ENCODE peak calls at places on chromosomes 3 and 15, in ten cellular contexts. I is DND-41, N is skeletal muscle cell, T is mucosa of descending colon, F is H7, Q is left ventricle myocardium inferior, C is AG10803, R is esophagus squamous epithelium, P is mammary epithelial cell, S is HFF-Myc. X is an unnamed sample.

GRCh38 chr3:148748323-148748722 is 50.6 kb downstream of the AGTR1 start:
- DNase-seq in I (no peak), N (no peak), T (no peak), F (no peak), Q (no peak), C (no peak), R (no peak), P (no peak), S (no peak), X (no peak)

GRCh38 chr3:16484216-16484615 is 29.3 kb downstream of the RFTN1 start:
- DNase-seq in I (no peak), N (peak), T (no peak), F (no peak), Q (no peak), C (peak), R (no peak), P (no peak), S (peak), X (no peak)

GRCh38 chr3:50264389-50264963 is 4.5 kb upstream of the SEMA3B start:
- DNase-seq in I (no peak), N (peak), T (peak), F (peak), Q (peak), C (peak), R (no peak), P (no peak), S (peak), X (no peak)

GRCh38 chr3:64799606-64800005 is 111.8 kb upstream of the ADAMTS9 start:
- DNase-seq in I (no peak), N (no peak), T (no peak), F (no peak), Q (no peak), C (no peak), R (no peak), P (peak), S (no peak), X (no peak)

GRCh38 chr15:101148881-101149664 is 102.8 kb downstream of the CHSY1 start:
- DNase-seq in I (no peak), N (no peak), T (peak), F (no peak), Q (no peak), C (no peak), R (no peak), P (no peak), S (no peak), X (no peak)

GRCh38 chr3:149783576-149783975 is 8.8 kb downstream of the ANKUB1 start:
- DNase-seq in I (no peak), N (peak), T (no peak), F (no peak), Q (no peak), C (peak), R (no peak), P (peak), S (peak), X (no peak)

GRCh38 chr15:85598718-85599398 is 195.9 kb downstream of the KLHL25 start:
- DNase-seq in I (no peak), N (no peak), T (no peak), F (no peak), Q (no peak), C (no peak), R (no peak), P (no peak), S (no peak), X (no peak)

GRCh38 chr3:55458398-55458797 is 28.7 kb downstream of the WNT5A start:
- DNase-seq in I (no peak), N (no peak), T (no peak), F (no peak), Q (no peak), C (no peak), R (no peak), P (no peak), S (no peak), X (no peak)

GRCh38 chr3:10762611-10763247 is 53.3 kb upstream of the SLC6A11 start:
- DNase-seq in I (no peak), N (no peak), T (no peak), F (no peak), Q (no peak), C (no peak), R (no peak), P (no peak), S (no peak), X (no peak)

GRCh38 chr3:55624238-55624637 is 137.1 kb upstream of the WNT5A start:
- DNase-seq in I (no peak), N (peak), T (no peak), F (no peak), Q (no peak), C (peak), R (no peak), P (peak), S (no peak), X (no peak)

GRCh38 chr3:175301741-175302140 is 442.6 kb downstream of the NAALADL2 start:
- DNase-seq in I (no peak), N (no peak), T (no peak), F (no peak), Q (no peak), C (no peak), R (no peak), P (no peak), S (no peak), X (no peak)

GRCh38 chr15:56390739-56391267 is 25.6 kb downstream of the TEX9 start:
- DNase-seq in I (no peak), N (peak), T (no peak), F (no peak), Q (no peak), C (peak), R (no peak), P (peak), S (peak), X (no peak)

GRCh38 chr3:10992017-10992945 is at the start of gene SLC6A1:
- DNase-seq in I (no peak), N (no peak), T (no peak), F (peak), Q (no peak), C (no peak), R (no peak), P (no peak), S (no peak), X (no peak)

GRCh38 chr15:92455271-92455670 is 61.6 kb downstream of the ST8SIA2 start:
- DNase-seq in I (no peak), N (no peak), T (no peak), F (no peak), Q (no peak), C (no peak), R (no peak), P (no peak), S (no peak), X (no peak)

GRCh38 chr15:38029741-38030140 is 95.3 kb downstream of the TMCO5A start:
- DNase-seq in I (no peak), N (peak), T (no peak), F (no peak), Q (no peak), C (no peak), R (no peak), P (no peak), S (no peak), X (no peak)

GRCh38 chr15:91018178-91018577 is 4.2 kb downstream of the VPS33B start:
- DNase-seq in I (no peak), N (no peak), T (no peak), F (no peak), Q (no peak), C (no peak), R (no peak), P (no peak), S (no peak), X (no peak)

GRCh38 chr15:99443768-99444446 is 121.9 kb upstream of the MEF2A start:
- DNase-seq in I (no peak), N (peak), T (no peak), F (no peak), Q (no peak), C (peak), R (no peak), P (no peak), S (no peak), X (peak)

GRCh38 chr15:99443056-99443756 is 122.6 kb upstream of the MEF2A start:
- DNase-seq in I (no peak), N (no peak), T (no peak), F (peak), Q (no peak), C (no peak), R (no peak), P (no peak), S (no peak), X (no peak)

GRCh38 chr15:99441427-99441766 is 124.4 kb upstream of the MEF2A start:
- DNase-seq in I (no peak), N (no peak), T (no peak), F (peak), Q (no peak), C (no peak), R (no peak), P (no peak), S (no peak), X (no peak)

GRCh38 chr15:99441871-99442267 is 123.9 kb upstream of the MEF2A start:
- DNase-seq in I (no peak), N (no peak), T (no peak), F (no peak), Q (no peak), C (no peak), R (no peak), P (no peak), S (no peak), X (no peak)

DNA sequence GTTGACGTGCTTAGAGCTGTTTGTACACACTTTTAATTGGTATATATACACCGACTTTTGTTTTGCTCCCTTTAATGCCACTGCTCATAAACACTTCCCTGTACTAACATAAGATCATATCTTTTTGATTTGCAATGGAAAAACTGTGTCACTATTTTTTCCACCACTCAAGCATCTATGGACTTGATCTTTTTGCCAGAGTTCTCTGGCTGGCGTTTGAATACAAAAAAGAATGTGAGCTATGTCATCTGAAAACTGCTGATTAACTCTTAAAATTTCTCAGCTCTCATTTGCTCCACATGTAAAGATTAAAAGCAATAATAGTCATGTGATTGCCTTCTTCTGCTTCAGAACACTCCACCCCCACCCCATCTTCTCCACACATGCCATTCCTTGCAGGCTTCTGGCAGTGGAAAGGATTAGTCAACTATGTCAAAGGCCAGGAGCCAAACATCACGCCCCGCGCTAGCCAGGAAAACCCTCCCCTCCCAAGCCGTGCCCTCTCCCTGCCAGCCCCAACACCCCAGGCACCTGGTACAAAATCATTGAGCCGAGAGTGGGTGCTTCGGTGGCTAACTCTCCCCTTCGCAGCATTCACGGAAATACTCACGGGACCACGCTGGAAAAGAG is 123.4 kb upstream of the MEF2A start:
- DNase-seq in I (no peak), N (peak), T (no peak), F (peak), Q (peak), C (peak), R (no peak), P (peak), S (peak), X (no peak)
- H3K4me3 ChIP-seq in I (no peak), N (no peak), T (no peak), F (no peak), Q (peak), C (peak), R (no peak), P (no peak), S (no peak), X (no peak)

DNA sequence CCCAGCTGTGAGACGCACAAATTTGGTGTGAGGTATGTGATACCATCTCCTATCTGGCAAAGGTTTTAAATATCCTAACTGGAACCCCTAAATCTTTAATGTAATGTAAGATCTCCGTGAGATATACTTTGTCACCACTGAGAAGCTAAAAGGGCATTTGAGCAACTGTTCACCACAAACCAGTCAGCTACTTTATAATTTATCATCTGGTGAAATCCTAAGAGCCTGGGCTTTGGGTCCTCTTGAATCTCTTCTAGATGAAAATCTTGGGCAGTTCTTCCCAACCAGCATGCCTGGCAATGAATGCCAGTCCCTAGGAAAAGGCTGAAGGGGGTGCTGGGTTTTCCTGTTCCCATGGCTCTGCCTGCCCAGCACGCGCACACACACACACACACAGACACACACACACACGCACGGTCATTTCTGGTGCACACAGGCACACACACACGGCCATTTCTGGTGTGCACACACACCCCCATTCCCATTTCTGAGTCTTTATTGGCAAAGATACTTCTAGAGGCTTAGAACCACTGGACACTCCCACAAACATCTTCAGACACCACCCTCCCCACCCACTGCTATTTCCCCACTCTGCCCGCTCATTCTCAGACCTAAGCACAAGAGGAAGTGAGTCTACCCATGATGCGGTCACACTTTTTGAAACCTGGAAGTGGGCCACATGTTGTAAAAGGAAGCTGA is 72.6 kb downstream of the MYO1E start:
- DNase-seq in I (peak), N (peak), T (peak), F (no peak), Q (peak), C (peak), R (peak), P (peak), S (peak), X (peak)
- H3K4me3 ChIP-seq in I (no peak), N (no peak), T (no peak), F (no peak), Q (peak), C (peak), R (no peak), P (no peak), S (no peak), X (no peak)

GRCh38 chr3:187291512-187292132 is at the start of gene MASP1:
- DNase-seq in I (no peak), N (no peak), T (no peak), F (peak), Q (peak), C (peak), R (no peak), P (no peak), S (no peak), X (no peak)
- H3K4me3 ChIP-seq in I (no peak), N (peak), T (no peak), F (peak), Q (peak), C (peak), R (peak), P (no peak), S (peak), X (no peak)

DNA sequence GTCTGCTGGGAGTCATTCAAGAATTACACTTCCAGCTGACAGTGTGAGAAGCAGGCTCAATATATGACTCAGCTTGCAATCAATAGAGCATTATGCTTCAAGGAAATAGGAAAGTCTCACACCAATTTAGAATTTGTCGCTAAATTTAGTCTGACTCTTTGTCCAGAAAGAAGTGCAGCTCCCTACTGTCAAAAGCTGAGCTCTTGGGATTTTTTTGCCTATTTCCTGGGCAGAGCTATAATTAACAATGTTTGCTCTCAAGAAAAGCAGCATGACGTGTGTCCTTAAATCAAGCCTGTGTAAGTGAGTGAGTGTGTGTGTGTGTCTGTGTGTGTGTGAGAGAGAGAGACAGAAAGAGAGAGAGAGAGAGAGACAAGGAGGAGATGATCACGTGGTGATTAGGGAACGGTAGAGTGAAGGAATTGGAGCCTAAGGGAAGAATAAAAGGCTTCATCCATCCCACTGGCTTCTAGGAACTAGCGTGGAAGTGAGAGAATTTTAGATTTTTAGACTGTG is 16.4 kb upstream of the SLC35G2 start:
- DNase-seq in I (no peak), N (no peak), T (no peak), F (no peak), Q (no peak), C (peak), R (no peak), P (peak), S (no peak), X (no peak)
- H3K4me3 ChIP-seq in I (no peak), N (no peak), T (no peak), F (no peak), Q (no peak), C (no peak), R (no peak), P (no peak), S (no peak), X (no peak)

GRCh38 chr15:64462492-64462891 is 2.1 kb downstream of the ZNF609 start:
- DNase-seq in I (no peak), N (no peak), T (no peak), F (no peak), Q (no peak), C (no peak), R (no peak), P (no peak), S (no peak), X (no peak)
- H3K4me3 ChIP-seq in I (no peak), N (no peak), T (no peak), F (no peak), Q (peak), C (no peak), R (peak), P (no peak), S (peak), X (no peak)